ENCODE peak calls at places on chromosome 15, in seven cellular contexts. R is colonic mucosa, A is OCI-LY7, W is cardiac muscle cell, D is Peyer's patch, M is uterus, U is dorsolateral prefrontal cortex. C is an unnamed sample.

GRCh38 chr15:36519067-36519466 is 60.4 kb upstream of the CDIN1 start:
- DNase-seq in M (no peak), D (no peak), W (no peak), A (no peak), U (no peak), R (no peak), C (no peak)

GRCh38 chr15:35545316-35545824 is 595 bp downstream of the DPH6 start:
- DNase-seq in W (peak; percentile 78), A (peak; percentile 50), R (peak; percentile 62), D (peak; percentile 37), U (no peak), M (peak; percentile 51), C (peak; percentile 37)

GRCh38 chr15:78875107-78875914 is 2.6 kb downstream of the MORF4L1 start:
- DNase-seq in M (no peak), W (no peak), U (no peak), R (no peak), A (peak; percentile 19), D (no peak), C (no peak)

GRCh38 chr15:38411902-38412301 is 42.0 kb upstream of the FAM98B start:
- DNase-seq in M (no peak), D (no peak), R (no peak), A (no peak), W (no peak), U (no peak), C (no peak)

GRCh38 chr15:77440378-77440999 is 19.8 kb downstream of the HMG20A start:
- DNase-seq in M (no peak), W (peak; percentile 66), R (no peak), A (no peak), D (no peak), U (no peak), C (no peak)

GRCh38 chr15:76335129-76335850 is 1.3 kb upstream of the ISL2 start:
- DNase-seq in U (no peak), R (no peak), D (no peak), A (peak; percentile 30), W (no peak), M (no peak), C (no peak)

GRCh38 chr15:92898988-92899909 is 875 bp upstream of the CHD2 start:
- DNase-seq in A (peak; percentile 70), M (no peak), W (no peak), U (no peak), D (no peak), R (no peak), C (no peak)

GRCh38 chr15:43974852-43975251 is 148.1 kb downstream of the WDR76 start:
- DNase-seq in U (no peak), W (no peak), R (no peak), M (no peak), D (no peak), A (peak; percentile 29), C (no peak)

GRCh38 chr15:86691091-86691490 is 611.4 kb downstream of the AGBL1 start:
- DNase-seq in A (no peak), D (no peak), R (no peak), U (no peak), M (no peak), W (no peak), C (no peak)

GRCh38 chr15:34359416-34359815 is 7.6 kb downstream of the LPCAT4 start:
- DNase-seq in D (no peak), U (no peak), R (peak; percentile 57), M (no peak), A (no peak), W (no peak), C (no peak)

GRCh38 chr15:63156086-63156707 is 1.1 kb downstream of the RPS27L start:
- DNase-seq in D (no peak), M (no peak), U (no peak), A (peak; percentile 15), W (no peak), R (no peak), C (no peak)

GRCh38 chr15:63038926-63039673 is 3.4 kb upstream of the TPM1 start:
- DNase-seq in A (no peak), R (no peak), M (no peak), W (peak; percentile 80), U (no peak), D (no peak), C (no peak)

GRCh38 chr15:76327191-76328105 is 9.1 kb upstream of the ISL2 start:
- DNase-seq in D (no peak), A (no peak), U (no peak), M (no peak), W (no peak), R (no peak), C (no peak)

GRCh38 chr15:70526221-70526973 is 237.0 kb downstream of the UACA start:
- DNase-seq in A (peak; percentile 38), U (no peak), D (peak; percentile 70), W (peak; percentile 53), R (peak; percentile 48), M (no peak), C (no peak)

GRCh38 chr15:78807359-78807758 is 3.9 kb downstream of the ADAMTS7 start:
- DNase-seq in W (no peak), R (no peak), M (no peak), D (no peak), A (no peak), U (no peak), C (no peak)

GRCh38 chr15:38072507-38073277 is 138.3 kb downstream of the TMCO5A start:
- DNase-seq in R (peak; percentile 56), D (peak; percentile 25), M (peak; percentile 66), U (peak; percentile 92), A (peak; percentile 92), W (peak; percentile 91), C (peak; percentile 63)

GRCh38 chr15:38260077-38260476 is 7.4 kb downstream of the SPRED1 start:
- DNase-seq in M (no peak), A (no peak), D (no peak), R (no peak), U (no peak), W (peak; percentile 49), C (no peak)

GRCh38 chr15:77019476-77020331 is 24.8 kb downstream of the PSTPIP1 start:
- DNase-seq in W (no peak), U (no peak), R (no peak), M (no peak), D (no peak), A (no peak), C (peak; percentile 32)

GRCh38 chr15:29815000-29815704 is 7.1 kb downstream of the TJP1 start:
- DNase-seq in D (no peak), R (no peak), W (no peak), A (no peak), M (no peak), U (no peak), C (no peak)

GRCh38 chr15:38545179-38545578 is 19.4 kb downstream of the RASGRP1 start:
- DNase-seq in U (no peak), R (no peak), A (no peak), D (no peak), M (no peak), W (peak; percentile 28), C (no peak)

GRCh38 chr15:78059110-78059839 is 18.2 kb downstream of the TBC1D2B start:
- DNase-seq in W (no peak), D (no peak), R (no peak), U (no peak), A (peak; percentile 39), M (no peak), C (peak; percentile 39)

GRCh38 chr15:71313806-71314205 is 198.5 kb downstream of the THSD4 start:
- DNase-seq in M (no peak), D (no peak), A (no peak), W (no peak), U (no peak), R (no peak), C (no peak)

GRCh38 chr15:48266029-48266428 is 59.9 kb downstream of the SLC12A1 start:
- DNase-seq in R (no peak), W (no peak), M (no peak), U (no peak), A (no peak), D (no peak), C (no peak)

DNA sequence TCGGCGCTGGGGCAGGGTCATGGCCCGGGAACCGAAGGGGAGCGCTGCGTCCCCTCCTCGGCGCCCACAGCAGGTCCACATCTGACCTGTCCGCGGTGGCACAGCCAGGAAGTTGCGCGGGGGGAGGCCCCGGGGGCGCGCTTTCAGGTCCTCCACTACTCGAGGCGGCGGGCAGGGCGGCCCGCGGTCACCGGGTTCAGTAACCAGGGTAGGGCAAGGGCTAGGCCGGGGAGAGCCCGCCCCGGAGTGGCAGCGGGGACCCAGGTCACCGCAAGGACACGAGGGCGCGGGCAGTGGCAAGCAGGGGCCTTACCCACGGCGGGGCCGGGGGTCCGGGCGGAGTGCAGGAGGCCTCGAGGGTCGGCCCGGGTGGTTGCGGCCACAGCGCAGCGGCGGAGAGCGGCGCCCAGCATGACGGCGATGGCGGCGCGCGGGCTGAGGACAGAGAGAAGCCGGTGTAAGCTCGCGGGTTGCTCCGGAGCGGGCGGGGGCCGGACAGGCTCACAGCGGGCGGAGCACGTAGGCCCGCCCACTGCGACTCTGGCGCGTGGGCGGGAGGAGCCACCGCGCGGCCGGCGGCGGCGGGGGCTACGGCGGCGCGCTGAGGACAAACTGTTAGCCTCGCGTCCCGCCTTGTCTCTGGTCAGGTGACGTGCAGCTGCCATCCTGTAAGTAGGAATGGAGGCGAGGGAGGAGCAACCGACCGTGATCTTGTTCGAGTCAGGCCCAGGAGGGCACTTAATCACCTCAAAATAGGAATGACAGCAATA is at the start of gene COX5A:
- DNase-seq in A (peak; percentile 97), D (peak; percentile 92), M (peak; percentile 95), U (peak; percentile 93), R (peak; percentile 93), W (peak; percentile 98), C (peak; percentile 95)
- H3K27ac ChIP-seq in A (peak within 1 kb of the TSS; percentile 73), D (peak within 1 kb of the TSS; percentile 96), M (peak within 1 kb of the TSS; percentile 86), U (peak within 1 kb of the TSS; percentile 95), R (peak within 1 kb of the TSS; percentile 94), W (peak within 1 kb of the TSS; percentile 96), C (peak within 1 kb of the TSS; percentile 84)

GRCh38 chr15:57410373-57410772 is 34.1 kb downstream of the CGNL1 start:
- DNase-seq in M (no peak), A (no peak), R (no peak), W (peak; percentile 38), U (no peak), D (no peak), C (no peak)
- H3K27ac ChIP-seq in M (no peak overlapping the region), A (no peak overlapping the region), R (no peak overlapping the region), W (no peak overlapping the region), U (no peak overlapping the region), D (no peak overlapping the region), C (no peak overlapping the region)

GRCh38 chr15:64883097-64883581 is 28.6 kb upstream of the ANKDD1A start:
- DNase-seq in R (no peak), M (no peak), W (peak; percentile 56), D (no peak), U (no peak), A (no peak), C (no peak)
- H3K27ac ChIP-seq in R (peak overlapping the region; percentile 68), M (peak overlapping the region; percentile 32), W (peak overlapping the region; percentile 28), D (peak overlapping the region; percentile 65), U (peak overlapping the region; percentile 21), A (no peak overlapping the region), C (no peak overlapping the region)

DNA sequence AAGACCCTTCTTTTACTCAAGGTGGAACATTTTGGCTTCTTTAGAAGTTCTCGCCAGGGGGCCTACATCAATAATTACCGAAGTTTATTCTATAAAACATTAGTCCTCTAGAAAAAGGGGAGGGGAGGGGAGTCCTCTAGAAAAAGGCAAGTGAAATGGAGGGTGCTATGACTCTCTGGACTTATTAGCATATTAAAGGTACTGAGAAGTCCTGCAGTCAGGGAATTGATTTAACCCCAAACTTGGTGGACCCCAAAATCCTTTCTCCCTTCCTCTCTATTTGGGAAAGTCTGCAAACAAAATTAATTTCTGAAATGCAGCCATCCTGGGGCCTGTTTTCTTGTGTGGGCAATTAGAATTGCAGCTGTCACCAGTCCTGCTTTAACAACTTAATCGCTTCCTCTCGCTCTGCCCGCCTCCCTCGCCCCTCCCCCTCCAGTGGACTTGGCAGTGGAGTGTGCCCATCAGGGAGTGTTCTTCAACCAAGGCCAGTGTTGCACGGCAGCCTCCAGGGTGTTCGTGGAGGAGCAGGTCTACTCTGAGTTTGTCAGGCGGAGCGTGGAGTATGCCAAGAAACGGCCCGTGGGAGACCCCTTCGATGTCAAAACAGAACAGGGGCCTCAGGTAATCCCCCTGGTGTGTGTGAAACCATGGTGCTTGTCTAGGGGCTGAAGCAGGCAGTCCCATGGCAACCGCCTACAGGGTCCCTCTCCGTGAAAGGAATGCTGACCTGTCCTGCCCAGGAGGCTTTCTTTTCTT is 18.8 kb upstream of the LRRK1 start:
- DNase-seq in W (no peak), U (no peak), A (no peak), R (peak; percentile 51), D (no peak), M (no peak), C (no peak)
- H3K27ac ChIP-seq in W (no peak overlapping the region), U (no peak overlapping the region), A (no peak overlapping the region), R (no peak overlapping the region), D (peak overlapping the region; percentile 9), M (peak overlapping the region; percentile 86), C (no peak overlapping the region)

C was measured in right lobe of liver.